ENCODE peak calls at places on chromosomes 4 and X, in four cellular contexts. G, S, E and B are unnamed samples.

GRCh38 chrX:13638826-13639225 is 14.1 kb upstream of the TCEANC start:
- DNase-seq in G (no peak), S (no peak), E (no peak), B (no peak)

GRCh38 chr4:101230806-101231426 is 116.4 kb downstream of the PPP3CA start:
- DNase-seq in G (peak), S (no peak), E (no peak), B (no peak)

GRCh38 chrX:44937606-44938005 is 64.6 kb downstream of the KDM6A start:
- DNase-seq in G (no peak), S (no peak), E (peak), B (no peak)

GRCh38 chr4:104901438-104901837 is 245.2 kb upstream of the TET2 start:
- DNase-seq in G (no peak), S (no peak), E (peak), B (peak)

GRCh38 chr4:90328558-90328957 is 201.4 kb downstream of the CCSER1 start:
- DNase-seq in G (peak), S (peak), E (no peak), B (peak)

GRCh38 chr4:149754526-149754925 is 61.1 kb downstream of the IQCM start:
- DNase-seq in G (no peak), S (no peak), E (no peak), B (no peak)

GRCh38 chr4:185201983-185202962 is 1.5 kb downstream of the CFAP97 start:
- DNase-seq in G (peak), S (no peak), E (no peak), B (no peak)

GRCh38 chr4:46123872-46124755 is at the start of gene GABRG1:
- DNase-seq in G (peak), S (peak), E (peak), B (peak)

GRCh38 chrX:30887721-30888120 is 1.3 kb downstream of the TAB3 start:
- DNase-seq in G (no peak), S (no peak), E (no peak), B (no peak)

GRCh38 chr4:80266902-80267380 is 477 bp downstream of the FGF5 start:
- DNase-seq in G (no peak), S (no peak), E (no peak), B (peak)

GRCh38 chr4:25842229-25842840 is 20.5 kb downstream of the SEL1L3 start:
- DNase-seq in G (no peak), S (no peak), E (no peak), B (no peak)

GRCh38 chrX:22365460-22365859 is 92.7 kb downstream of the CBLL2 start:
- DNase-seq in G (no peak), S (no peak), E (no peak), B (no peak)

GRCh38 chrX:38036471-38036870 is 30.1 kb downstream of the SYTL5 start:
- DNase-seq in G (no peak), S (no peak), E (no peak), B (no peak)

GRCh38 chr4:125428832-125429231 is 114.1 kb downstream of the FAT4 start:
- DNase-seq in G (no peak), S (no peak), E (no peak), B (no peak)

GRCh38 chr4:42729505-42730237 is 72.8 kb upstream of the ATP8A1 start:
- DNase-seq in G (no peak), S (no peak), E (no peak), B (no peak)

GRCh38 chr4:146521543-146522097 is at the start of gene SLC10A7:
- DNase-seq in G (peak), S (peak), E (peak), B (peak)

GRCh38 chr4:187499961-187500360 is 495.6 kb upstream of the ZFP42 start:
- DNase-seq in G (no peak), S (no peak), E (no peak), B (no peak)

GRCh38 chr4:131091896-131092295 is 1995.9 kb downstream of the C4orf33 start:
- DNase-seq in G (peak), S (peak), E (peak), B (peak)

GRCh38 chr4:21628916-21629315 is 319.7 kb downstream of the KCNIP4 start:
- DNase-seq in G (no peak), S (no peak), E (no peak), B (no peak)

GRCh38 chr4:151530230-151530629 is 121.3 kb downstream of the FHIP1A start:
- DNase-seq in G (no peak), S (no peak), E (no peak), B (no peak)

GRCh38 chr4:88752754-88753153 is 55.1 kb upstream of the NAP1L5 start:
- DNase-seq in G (no peak), S (no peak), E (no peak), B (no peak)

GRCh38 chr4:34619531-34620109 is 1624.7 kb downstream of the ARAP2 start:
- DNase-seq in G (no peak), S (no peak), E (no peak), B (no peak)

GRCh38 chr4:182042945-182043344 is 200.3 kb upstream of the TENM3 start:
- DNase-seq in G (no peak), S (no peak), E (no peak), B (no peak)

GRCh38 chr4:47122592-47123291 is 91.4 kb downstream of the GABRB1 start:
- DNase-seq in G (peak), S (peak), E (peak), B (peak)

GRCh38 chr4:149914521-149915115 is 99.0 kb upstream of the IQCM start:
- DNase-seq in G (peak), S (peak), E (peak), B (peak)

GRCh38 chr4:1500231-1500965 is 94.2 kb upstream of the NKX1-1 start:
- DNase-seq in G (no peak), S (no peak), E (no peak), B (no peak)

GRCh38 chr4:6197433-6198174 is 2.7 kb downstream of the JAKMIP1 start:
- DNase-seq in G (no peak), S (no peak), E (no peak), B (no peak)

GRCh38 chr4:25527044-25527443 is 128.6 kb upstream of the SLC34A2 start:
- DNase-seq in G (no peak), S (no peak), E (no peak), B (no peak)

GRCh38 chr4:48635310-48635709 is 144.8 kb downstream of the FRYL start:
- DNase-seq in G (peak), S (no peak), E (no peak), B (no peak)

GRCh38 chr4:19711871-19712270 is 539.8 kb upstream of the SLIT2 start:
- DNase-seq in G (no peak), S (no peak), E (no peak), B (no peak)

GRCh38 chr4:20341121-20341758 is 89.5 kb downstream of the SLIT2 start:
- DNase-seq in G (no peak), S (no peak), E (no peak), B (no peak)

GRCh38 chr4:159206427-159206871 is 103.6 kb downstream of the RAPGEF2 start:
- DNase-seq in G (no peak), S (no peak), E (no peak), B (no peak)

GRCh38 chrX:107738768-107739167 is 36.8 kb downstream of the TSC22D3 start:
- DNase-seq in G (no peak), S (no peak), E (peak), B (no peak)

GRCh38 chr4:127604949-127605709 is 27.6 kb upstream of the INTU start:
- DNase-seq in G (peak), S (peak), E (peak), B (peak)

GRCh38 chr4:40256329-40256728 is 59.5 kb downstream of the RHOH start:
- DNase-seq in G (no peak), S (no peak), E (no peak), B (no peak)

GRCh38 chrX:123976671-123977316 is 15.3 kb downstream of the STAG2 start:
- DNase-seq in G (peak), S (no peak), E (peak), B (no peak)

GRCh38 chr4:66647468-66647867 is 897.8 kb downstream of the CENPC start:
- DNase-seq in G (no peak), S (no peak), E (no peak), B (no peak)

GRCh38 chr4:184343400-184344177 is 125.9 kb upstream of the ENPP6 start:
- DNase-seq in G (peak), S (peak), E (peak), B (peak)